ENCODE peak calls at places on chromosomes 12 and 14, in seven cellular contexts. I is NCI-H1092 treated with DMSO at 0.1 percent for 48 hours; J is activated naive CD8-positive, alpha-beta T cell treated with anti-CD3 and anti-CD28 coated beads, Interleukin-2, amount 50 U/mL, for 24 hours; A is activated CD4-positive, CD25-positive, alpha-beta regulatory T cell treated with anti-CD3 and anti-CD28 coated beads, Interleukin-2, amount 50 U/mL, for 16 hours; X is EH; O is lower leg skin; G is GM13977. K is an unnamed sample.

GRCh38 chr14:31927348-31927826 is 149.7 kb upstream of the ARHGAP5 start:
- DNase-seq in I (no peak), J (no peak), A (no peak), X (peak), O (no peak), G (no peak), K (no peak)

GRCh38 chr12:6214633-6215032 is 14.4 kb downstream of the CD9 start:
- DNase-seq in I (no peak), J (no peak), A (no peak), X (no peak), O (no peak), G (no peak), K (no peak)

GRCh38 chr12:110345963-110346362 is 57.5 kb downstream of the ANAPC7 start:
- DNase-seq in I (no peak), J (no peak), A (no peak), X (no peak), O (no peak), G (no peak), K (no peak)

GRCh38 chr12:52120951-52121847 is 41.7 kb downstream of the SMIM41 start:
- DNase-seq in I (no peak), J (no peak), A (no peak), X (peak), O (no peak), G (peak), K (no peak)

GRCh38 chr12:123243851-123244250 is 10.6 kb downstream of the MTRFR start:
- DNase-seq in I (no peak), J (no peak), A (no peak), X (no peak), O (no peak), G (no peak), K (no peak)

GRCh38 chr12:6535960-6536847 is 1.9 kb downstream of the GAPDH start:
- DNase-seq in I (no peak), J (no peak), A (no peak), X (peak), O (no peak), G (no peak), K (no peak)

GRCh38 chr12:30878034-30878433 is 48.5 kb upstream of the TSPAN11 start:
- DNase-seq in I (no peak), J (no peak), A (no peak), X (no peak), O (no peak), G (no peak), K (no peak)

GRCh38 chr14:22071001-22071400 is 397.4 kb upstream of the OR4E1 start:
- DNase-seq in I (no peak), J (peak), A (no peak), X (no peak), O (no peak), G (no peak), K (no peak)

GRCh38 chr12:12902036-12902435 is 10.7 kb downstream of the GPRC5A start:
- DNase-seq in I (no peak), J (no peak), A (no peak), X (peak), O (peak), G (no peak), K (no peak)

GRCh38 chr14:68884031-68885030 is 91.5 kb upstream of the ZFP36L1 start:
- DNase-seq in I (peak), J (no peak), A (no peak), X (peak), O (no peak), G (no peak), K (no peak)

GRCh38 chr14:57865450-57866198 is at the start of gene SLC35F4:
- DNase-seq in I (peak), J (no peak), A (no peak), X (peak), O (no peak), G (peak), K (no peak)

GRCh38 chr14:68945585-68946289 is 33.4 kb downstream of the ACTN1 start:
- DNase-seq in I (no peak), J (peak), A (no peak), X (no peak), O (no peak), G (no peak), K (no peak)

GRCh38 chr12:131828671-131829350 is 618 bp downstream of the MMP17 start:
- DNase-seq in I (peak), J (peak), A (no peak), X (no peak), O (no peak), G (peak), K (no peak)

GRCh38 chr14:41925409-41925808 is 318.7 kb downstream of the LRFN5 start:
- DNase-seq in I (peak), J (no peak), A (no peak), X (no peak), O (no peak), G (no peak), K (peak)

GRCh38 chr12:2523317-2523716 is 271.5 kb upstream of the FKBP4 start:
- DNase-seq in I (no peak), J (no peak), A (no peak), X (no peak), O (no peak), G (no peak), K (no peak)

GRCh38 chr12:125110641-125111360 is 45.6 kb downstream of the AACS start:
- DNase-seq in I (no peak), J (no peak), A (no peak), X (peak), O (no peak), G (no peak), K (no peak)

GRCh38 chr12:47823422-47824086 is 3.9 kb upstream of the HDAC7 start:
- DNase-seq in I (no peak), J (no peak), A (no peak), X (no peak), O (no peak), G (no peak), K (no peak)

GRCh38 chr12:46920503-46920902 is 94.7 kb upstream of the SLC38A4 start:
- DNase-seq in I (no peak), J (no peak), A (no peak), X (peak), O (no peak), G (peak), K (no peak)

GRCh38 chr12:57616383-57617101 is 5.3 kb downstream of the ARHGEF25 start:
- DNase-seq in I (no peak), J (no peak), A (no peak), X (peak), O (no peak), G (peak), K (no peak)

GRCh38 chr14:37787879-37788494 is 192.6 kb downstream of the TTC6 start:
- DNase-seq in I (no peak), J (no peak), A (no peak), X (no peak), O (no peak), G (no peak), K (no peak)

GRCh38 chr12:132285991-132286681 is 43.3 kb downstream of the GALNT9 start:
- DNase-seq in I (no peak), J (no peak), A (no peak), X (peak), O (no peak), G (no peak), K (peak)

GRCh38 chr12:131683266-131684014 is 27.4 kb upstream of the SFSWAP start:
- DNase-seq in I (no peak), J (no peak), A (no peak), X (no peak), O (no peak), G (no peak), K (no peak)